ENCODE peak calls at places on chromosomes 11 and 22, in six cellular contexts. One of them, this sample, is unnamed.

GRCh38 chr11:116339306-116339705 is 433.5 kb downstream of the BUD13 start:
- DNase-seq in brain microvascular endothelial cell: no peak
- DNase-seq in type B pancreatic cell: peak
- DNase-seq in HFF-Myc: no peak
- DNase-seq in stomach: no peak
- DNase-seq in fibroblast of lung: no peak
- DNase-seq in this sample: no peak

GRCh38 chr11:116515666-116516184 is 257.1 kb downstream of the BUD13 start:
- DNase-seq in brain microvascular endothelial cell: no peak
- DNase-seq in type B pancreatic cell: peak
- DNase-seq in HFF-Myc: no peak
- DNase-seq in stomach: peak
- DNase-seq in fibroblast of lung: no peak
- DNase-seq in this sample: no peak

GRCh38 chr11:4695442-4695841 is 2.2 kb downstream of the OR51E2 start:
- DNase-seq in brain microvascular endothelial cell: no peak
- DNase-seq in type B pancreatic cell: no peak
- DNase-seq in HFF-Myc: no peak
- DNase-seq in stomach: no peak
- DNase-seq in fibroblast of lung: peak
- DNase-seq in this sample: no peak

GRCh38 chr11:111378773-111379499 is at the start of gene POU2AF1:
- DNase-seq in brain microvascular endothelial cell: no peak
- DNase-seq in type B pancreatic cell: no peak
- DNase-seq in HFF-Myc: peak
- DNase-seq in stomach: no peak
- DNase-seq in fibroblast of lung: peak
- DNase-seq in this sample: peak

GRCh38 chr22:29570912-29571549 is 9.9 kb downstream of the NIPSNAP1 start:
- DNase-seq in brain microvascular endothelial cell: no peak
- DNase-seq in type B pancreatic cell: no peak
- DNase-seq in HFF-Myc: no peak
- DNase-seq in stomach: no peak
- DNase-seq in fibroblast of lung: no peak
- DNase-seq in this sample: no peak

GRCh38 chr11:128694618-128695481 is 978 bp downstream of the FLI1 start:
- DNase-seq in brain microvascular endothelial cell: no peak
- DNase-seq in type B pancreatic cell: no peak
- DNase-seq in HFF-Myc: no peak
- DNase-seq in stomach: no peak
- DNase-seq in fibroblast of lung: peak
- DNase-seq in this sample: no peak

GRCh38 chr22:27247691-27248434 is 553.7 kb downstream of the MN1 start:
- DNase-seq in brain microvascular endothelial cell: no peak
- DNase-seq in type B pancreatic cell: no peak
- DNase-seq in HFF-Myc: no peak
- DNase-seq in stomach: no peak
- DNase-seq in fibroblast of lung: peak
- DNase-seq in this sample: no peak

GRCh38 chr11:8794126-8794525 is 111.5 kb downstream of the RPL27A start:
- DNase-seq in brain microvascular endothelial cell: no peak
- DNase-seq in type B pancreatic cell: no peak
- DNase-seq in HFF-Myc: no peak
- DNase-seq in stomach: no peak
- DNase-seq in fibroblast of lung: no peak
- DNase-seq in this sample: no peak

GRCh38 chr22:19812910-19813309 is 41.8 kb downstream of the GNB1L start:
- DNase-seq in brain microvascular endothelial cell: no peak
- DNase-seq in type B pancreatic cell: no peak
- DNase-seq in HFF-Myc: no peak
- DNase-seq in stomach: peak
- DNase-seq in fibroblast of lung: no peak
- DNase-seq in this sample: no peak

GRCh38 chr11:59791639-59792038 is 18.9 kb downstream of the MRPL16 start:
- DNase-seq in brain microvascular endothelial cell: no peak
- DNase-seq in type B pancreatic cell: no peak
- DNase-seq in HFF-Myc: no peak
- DNase-seq in stomach: no peak
- DNase-seq in fibroblast of lung: no peak
- DNase-seq in this sample: no peak

GRCh38 chr11:1049911-1050580 is 13.5 kb upstream of the MUC6 start:
- DNase-seq in brain microvascular endothelial cell: no peak
- DNase-seq in type B pancreatic cell: no peak
- DNase-seq in HFF-Myc: no peak
- DNase-seq in stomach: no peak
- DNase-seq in fibroblast of lung: no peak
- DNase-seq in this sample: no peak

GRCh38 chr11:128530119-128531091 is 57.0 kb downstream of the ETS1 start:
- DNase-seq in brain microvascular endothelial cell: peak
- DNase-seq in type B pancreatic cell: no peak
- DNase-seq in HFF-Myc: peak
- DNase-seq in stomach: peak
- DNase-seq in fibroblast of lung: peak
- DNase-seq in this sample: peak

GRCh38 chr11:23138761-23139160 is 278.5 kb upstream of the CCDC179 start:
- DNase-seq in brain microvascular endothelial cell: no peak
- DNase-seq in type B pancreatic cell: no peak
- DNase-seq in HFF-Myc: no peak
- DNase-seq in stomach: no peak
- DNase-seq in fibroblast of lung: no peak
- DNase-seq in this sample: no peak

GRCh38 chr22:39439170-39439569 is 17.6 kb upstream of the MGAT3 start:
- DNase-seq in brain microvascular endothelial cell: peak
- DNase-seq in type B pancreatic cell: no peak
- DNase-seq in HFF-Myc: peak
- DNase-seq in stomach: no peak
- DNase-seq in fibroblast of lung: peak
- DNase-seq in this sample: no peak

GRCh38 chr22:44391481-44392445 is 79.0 kb upstream of the SHISAL1 start:
- DNase-seq in brain microvascular endothelial cell: no peak
- DNase-seq in type B pancreatic cell: peak
- DNase-seq in HFF-Myc: no peak
- DNase-seq in stomach: no peak
- DNase-seq in fibroblast of lung: no peak
- DNase-seq in this sample: no peak

GRCh38 chr11:56885182-56885581 is 103.5 kb upstream of the OR5AK2 start:
- DNase-seq in brain microvascular endothelial cell: no peak
- DNase-seq in type B pancreatic cell: no peak
- DNase-seq in HFF-Myc: no peak
- DNase-seq in stomach: peak
- DNase-seq in fibroblast of lung: no peak
- DNase-seq in this sample: no peak

GRCh38 chr11:96817488-96817887 is 427.7 kb downstream of the JRKL start:
- DNase-seq in brain microvascular endothelial cell: no peak
- DNase-seq in type B pancreatic cell: no peak
- DNase-seq in HFF-Myc: no peak
- DNase-seq in stomach: no peak
- DNase-seq in fibroblast of lung: peak
- DNase-seq in this sample: no peak

GRCh38 chr22:50293441-50294318 is 13.8 kb downstream of the PLXNB2 start:
- DNase-seq in brain microvascular endothelial cell: peak
- DNase-seq in type B pancreatic cell: no peak
- DNase-seq in HFF-Myc: no peak
- DNase-seq in stomach: peak
- DNase-seq in fibroblast of lung: peak
- DNase-seq in this sample: no peak

GRCh38 chr11:28666632-28667031 is 558.4 kb downstream of the METTL15 start:
- DNase-seq in brain microvascular endothelial cell: no peak
- DNase-seq in type B pancreatic cell: no peak
- DNase-seq in HFF-Myc: peak
- DNase-seq in stomach: no peak
- DNase-seq in fibroblast of lung: no peak
- DNase-seq in this sample: peak

GRCh38 chr11:59429924-59430516 is 3.8 kb upstream of the OR5A2 start:
- DNase-seq in brain microvascular endothelial cell: peak
- DNase-seq in type B pancreatic cell: no peak
- DNase-seq in HFF-Myc: peak
- DNase-seq in stomach: no peak
- DNase-seq in fibroblast of lung: peak
- DNase-seq in this sample: peak

GRCh38 chr22:30430933-30431332 is 5.4 kb downstream of the MTFP1 start:
- DNase-seq in brain microvascular endothelial cell: no peak
- DNase-seq in type B pancreatic cell: no peak
- DNase-seq in HFF-Myc: no peak
- DNase-seq in stomach: no peak
- DNase-seq in fibroblast of lung: no peak
- DNase-seq in this sample: no peak

GRCh38 chr11:9459573-9460321 is 1.1 kb upstream of the ZNF143 start:
- DNase-seq in brain microvascular endothelial cell: peak
- DNase-seq in type B pancreatic cell: no peak
- DNase-seq in HFF-Myc: no peak
- DNase-seq in stomach: no peak
- DNase-seq in fibroblast of lung: peak
- DNase-seq in this sample: no peak

GRCh38 chr22:19984201-19984753 is 32.3 kb downstream of the ARVCF start:
- DNase-seq in brain microvascular endothelial cell: peak
- DNase-seq in type B pancreatic cell: no peak
- DNase-seq in HFF-Myc: no peak
- DNase-seq in stomach: no peak
- DNase-seq in fibroblast of lung: peak
- DNase-seq in this sample: no peak

GRCh38 chr11:31817054-31817620 is 6.0 kb upstream of the PAX6 start:
- DNase-seq in brain microvascular endothelial cell: no peak
- DNase-seq in type B pancreatic cell: no peak
- DNase-seq in HFF-Myc: no peak
- DNase-seq in stomach: no peak
- DNase-seq in fibroblast of lung: peak
- DNase-seq in this sample: no peak

GRCh38 chr22:37221424-37222336 is 9.4 kb upstream of the SSTR3 start:
- DNase-seq in brain microvascular endothelial cell: no peak
- DNase-seq in type B pancreatic cell: no peak
- DNase-seq in HFF-Myc: no peak
- DNase-seq in stomach: no peak
- DNase-seq in fibroblast of lung: no peak
- DNase-seq in this sample: no peak
- TF ChIP-seq CTCF in brain microvascular endothelial cell: no peak
- TF ChIP-seq CTCF in type B pancreatic cell: no peak
- TF ChIP-seq CTCF in HFF-Myc: no peak
- TF ChIP-seq CTCF in stomach: no peak
- TF ChIP-seq CTCF in fibroblast of lung: no peak
- TF ChIP-seq CTCF in this sample: no peak

GRCh38 chr11:112635338-112635737 is 325.9 kb upstream of the NCAM1 start:
- DNase-seq in brain microvascular endothelial cell: no peak
- DNase-seq in type B pancreatic cell: no peak
- DNase-seq in HFF-Myc: no peak
- DNase-seq in stomach: no peak
- DNase-seq in fibroblast of lung: no peak
- DNase-seq in this sample: no peak
- TF ChIP-seq CTCF in brain microvascular endothelial cell: no peak
- TF ChIP-seq CTCF in type B pancreatic cell: no peak
- TF ChIP-seq CTCF in HFF-Myc: no peak
- TF ChIP-seq CTCF in stomach: no peak
- TF ChIP-seq CTCF in fibroblast of lung: no peak
- TF ChIP-seq CTCF in this sample: no peak

GRCh38 chr11:12958984-12959383 is 50.1 kb upstream of the RASSF10 start:
- DNase-seq in brain microvascular endothelial cell: no peak
- DNase-seq in type B pancreatic cell: no peak
- DNase-seq in HFF-Myc: no peak
- DNase-seq in stomach: no peak
- DNase-seq in fibroblast of lung: no peak
- DNase-seq in this sample: no peak

GRCh38 chr11:12962306-12962705 is 46.8 kb upstream of the RASSF10 start:
- DNase-seq in brain microvascular endothelial cell: no peak
- DNase-seq in type B pancreatic cell: no peak
- DNase-seq in HFF-Myc: no peak
- DNase-seq in stomach: no peak
- DNase-seq in fibroblast of lung: no peak
- DNase-seq in this sample: no peak

GRCh38 chr11:12963051-12963450 is 46.1 kb upstream of the RASSF10 start:
- DNase-seq in brain microvascular endothelial cell: no peak
- DNase-seq in type B pancreatic cell: no peak
- DNase-seq in HFF-Myc: no peak
- DNase-seq in stomach: no peak
- DNase-seq in fibroblast of lung: no peak
- DNase-seq in this sample: no peak

GRCh38 chr11:12963789-12964536 is 45.2 kb upstream of the RASSF10 start:
- DNase-seq in brain microvascular endothelial cell: peak
- DNase-seq in type B pancreatic cell: peak
- DNase-seq in HFF-Myc: peak
- DNase-seq in stomach: peak
- DNase-seq in fibroblast of lung: peak
- DNase-seq in this sample: no peak

GRCh38 chr11:12961615-12962014 is 47.5 kb upstream of the RASSF10 start:
- DNase-seq in brain microvascular endothelial cell: no peak
- DNase-seq in type B pancreatic cell: no peak
- DNase-seq in HFF-Myc: no peak
- DNase-seq in stomach: no peak
- DNase-seq in fibroblast of lung: no peak
- DNase-seq in this sample: no peak
- TF ChIP-seq CTCF in brain microvascular endothelial cell: peak
- TF ChIP-seq CTCF in type B pancreatic cell: peak
- TF ChIP-seq CTCF in HFF-Myc: peak
- TF ChIP-seq CTCF in stomach: no peak
- TF ChIP-seq CTCF in fibroblast of lung: peak
- TF ChIP-seq CTCF in this sample: peak

DNA sequence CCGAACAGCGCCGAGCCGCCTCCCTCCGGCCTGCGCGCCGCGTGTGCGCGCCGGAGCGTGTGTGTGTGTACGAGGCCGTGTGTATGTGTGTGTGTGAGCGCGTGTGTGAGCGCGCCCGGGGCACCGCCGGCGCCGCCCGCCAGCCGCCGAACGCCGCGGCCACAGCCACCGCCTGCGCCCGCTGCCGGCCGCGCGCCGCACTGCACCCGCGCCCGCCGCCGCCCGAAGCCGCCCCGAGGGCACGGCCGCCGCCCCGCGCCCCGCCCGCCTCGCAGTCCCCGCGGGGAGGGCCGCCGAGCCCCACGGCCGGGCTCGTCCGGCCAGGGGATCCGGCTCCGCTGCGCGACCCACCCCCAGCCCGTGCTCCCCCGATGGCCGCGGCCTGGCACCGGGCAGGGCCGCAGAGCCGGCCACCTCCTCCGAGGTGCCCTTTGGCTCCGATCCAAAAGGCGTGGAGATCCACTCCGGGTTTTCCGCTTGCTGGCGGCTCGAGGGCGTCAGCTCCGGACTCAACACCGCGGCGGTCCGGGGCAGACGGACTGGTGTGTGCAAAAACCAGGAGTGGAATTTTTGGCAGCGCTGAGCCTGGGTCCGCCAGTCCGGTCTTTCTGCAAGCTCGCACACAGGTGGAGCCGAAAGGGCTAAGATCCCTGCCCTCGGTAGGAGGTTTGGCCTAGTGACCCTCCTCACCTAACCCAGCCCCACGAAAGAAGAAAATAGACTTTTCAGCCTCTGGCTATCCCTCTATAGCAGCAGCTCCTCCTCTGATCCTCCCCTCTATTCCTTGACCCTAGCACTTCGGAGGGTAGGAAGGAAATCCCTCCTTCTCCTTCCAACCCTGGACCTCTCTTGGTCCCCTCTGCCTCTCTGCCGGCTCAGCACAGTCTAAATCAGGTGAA is at the start of gene SYT7:
- DNase-seq in brain microvascular endothelial cell: peak
- DNase-seq in type B pancreatic cell: peak
- DNase-seq in HFF-Myc: peak
- DNase-seq in stomach: peak
- DNase-seq in fibroblast of lung: peak
- DNase-seq in this sample: peak
- TF ChIP-seq CTCF in brain microvascular endothelial cell: peak
- TF ChIP-seq CTCF in type B pancreatic cell: peak
- TF ChIP-seq CTCF in HFF-Myc: no peak
- TF ChIP-seq CTCF in stomach: peak
- TF ChIP-seq CTCF in fibroblast of lung: no peak
- TF ChIP-seq CTCF in this sample: no peak

This sample was measured in AG09319.